ENCODE peak calls at places on chromosome 21, in ten cellular contexts. C is lower lobe of right lung; Y is suprapubic skin; U is uterus; S is CD8-positive, alpha-beta T cell; P is neural progenitor cell; W is fibroblast of lung; J is stomach; L is pancreas; R is GM23338. M is an unnamed sample.

GRCh38 chr21:44812640-44813039 is 5.2 kb downstream of the SUMO3 start:
- DNase-seq in C (no peak), U (no peak), W (no peak), L (no peak), Y (no peak), S (no peak), R (no peak), J (peak; percentile 46), P (no peak), M (no peak)

GRCh38 chr21:44990921-44991320 is 51.1 kb downstream of the SLX9 start:
- DNase-seq in R (no peak), C (peak; percentile 38), P (no peak), L (no peak), U (no peak), J (no peak), W (no peak), S (no peak), Y (no peak), M (no peak)

GRCh38 chr21:35469446-35469845 is 420.3 kb upstream of the RUNX1 start:
- DNase-seq in J (no peak), L (no peak), S (no peak), U (no peak), C (no peak), R (no peak), Y (no peak), W (no peak), P (no peak), M (no peak)

GRCh38 chr21:39118061-39118460 is 65.2 kb downstream of the PSMG1 start:
- DNase-seq in C (no peak), J (no peak), U (no peak), R (no peak), L (no peak), P (no peak), W (no peak), S (no peak), Y (no peak), M (no peak)

GRCh38 chr21:39079617-39080016 is 103.6 kb downstream of the PSMG1 start:
- DNase-seq in C (peak; percentile 96), P (no peak), W (peak; percentile 58), L (peak; percentile 13), R (no peak), U (no peak), S (no peak), J (peak; percentile 60), Y (peak; percentile 84), M (no peak)

GRCh38 chr21:24590261-24590660 is 1017.0 kb downstream of the MRPL39 start:
- DNase-seq in W (no peak), C (no peak), L (no peak), Y (no peak), R (no peak), U (no peak), J (no peak), P (no peak), S (no peak), M (no peak)

GRCh38 chr21:24110846-24111245 is 1496.4 kb downstream of the MRPL39 start:
- DNase-seq in R (no peak), P (no peak), J (no peak), Y (no peak), L (no peak), W (no peak), U (no peak), C (no peak), S (no peak), M (no peak)

GRCh38 chr21:39956586-39956985 is 89.3 kb downstream of the PCP4 start:
- DNase-seq in R (peak; percentile 10), J (no peak), P (no peak), Y (no peak), U (no peak), L (no peak), S (no peak), W (no peak), C (no peak), M (no peak)

GRCh38 chr21:35508389-35508888 is 459.3 kb upstream of the RUNX1 start:
- DNase-seq in R (peak; percentile 85), U (no peak), S (no peak), P (peak; percentile 69), J (peak; percentile 43), Y (peak; percentile 68), L (peak; percentile 19), W (peak; percentile 93), C (peak; percentile 84), M (peak; percentile 56)

GRCh38 chr21:45954271-45954670 is 27.3 kb upstream of the COL6A1 start:
- DNase-seq in Y (peak; percentile 49), L (no peak), W (peak; percentile 54), R (peak; percentile 40), S (no peak), J (no peak), P (no peak), C (no peak), U (peak; percentile 59), M (no peak)

GRCh38 chr21:34039678-34040382 is 33.5 kb upstream of the MRPS6 start:
- DNase-seq in L (no peak), U (no peak), R (peak; percentile 64), Y (no peak), W (no peak), C (no peak), J (no peak), P (peak; percentile 47), S (no peak), M (no peak)

GRCh38 chr21:45317401-45318145 is 29.9 kb upstream of the POFUT2 start:
- DNase-seq in R (no peak), C (no peak), W (peak; percentile 92), P (no peak), S (no peak), J (no peak), L (no peak), Y (peak; percentile 59), U (peak; percentile 36), M (peak; percentile 25)

GRCh38 chr21:32389337-32390015 is 3.3 kb downstream of the URB1 start:
- DNase-seq in C (no peak), U (no peak), Y (no peak), P (no peak), S (no peak), J (no peak), L (no peak), R (no peak), W (no peak), M (no peak)

GRCh38 chr21:34023691-34024381 is 49.5 kb upstream of the MRPS6 start:
- DNase-seq in P (no peak), C (no peak), L (no peak), W (no peak), J (no peak), Y (no peak), R (no peak), U (no peak), S (no peak), M (no peak)

GRCh38 chr21:25133939-25134338 is 473.3 kb downstream of the MRPL39 start:
- DNase-seq in P (no peak), W (no peak), R (no peak), J (no peak), C (no peak), L (no peak), U (no peak), S (no peak), Y (no peak), M (no peak)

DNA sequence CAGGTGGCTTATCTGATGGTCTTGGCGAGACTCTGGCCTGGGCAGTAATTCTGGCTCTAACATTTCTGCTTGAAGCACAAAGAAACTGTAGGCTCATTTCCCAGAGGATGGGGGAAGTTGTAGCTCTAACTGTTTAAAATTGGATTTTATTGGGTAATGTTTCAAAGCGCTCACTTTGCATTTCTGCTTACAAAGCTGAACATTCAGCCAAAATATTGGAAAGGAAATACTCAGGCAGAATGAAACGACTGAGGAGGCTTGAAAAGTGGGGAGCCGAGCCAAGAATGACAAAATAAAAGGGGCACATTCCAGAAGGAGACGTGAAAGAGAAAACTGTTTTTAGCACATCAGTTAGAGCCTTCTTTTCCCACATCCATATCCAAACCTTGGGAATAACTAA is 202.6 kb downstream of the GRIK1 start:
- DNase-seq in J (no peak), W (peak; percentile 11), U (no peak), C (no peak), P (no peak), S (no peak), R (no peak), Y (no peak), L (no peak), M (no peak)
- H3K4me3 ChIP-seq in J (no peak overlapping the region), W (no peak overlapping the region), U (no peak overlapping the region), C (no peak overlapping the region), P (no peak overlapping the region), S (no peak overlapping the region), R (no peak overlapping the region), Y (no peak overlapping the region), L (no peak overlapping the region), M (no peak overlapping the region)

GRCh38 chr21:21921410-21922232 is 923.4 kb downstream of the NCAM2 start:
- DNase-seq in Y (no peak), S (no peak), W (peak; percentile 37), U (no peak), L (no peak), R (peak; percentile 81), P (peak; percentile 58), J (no peak), C (no peak), M (no peak)
- H3K36me3 ChIP-seq in Y (no peaks in the 10 kb centered on the region), S (no peaks in the 10 kb centered on the region), W (no peaks in the 10 kb centered on the region), U (no peaks in the 10 kb centered on the region), L (no peaks in the 10 kb centered on the region), R (no peaks in the 10 kb centered on the region), P (no peaks in the 10 kb centered on the region), J (no peaks in the 10 kb centered on the region), C (no peaks in the 10 kb centered on the region), M (no peaks in the 10 kb centered on the region)

GRCh38 chr21:43717166-43717853 is 1.6 kb upstream of the PDXK start:
- DNase-seq in Y (no peak), P (no peak), C (no peak), U (no peak), L (no peak), R (no peak), S (no peak), J (no peak), W (no peak), M (no peak)

GRCh38 chr21:43718872-43719747 is at the start of gene PDXK:
- DNase-seq in W (peak; percentile 74), U (peak; percentile 77), P (peak; percentile 94), C (peak; percentile 91), J (peak; percentile 92), Y (peak; percentile 88), S (peak; percentile 78), L (peak; percentile 82), R (peak; percentile 88), M (peak; percentile 79)

GRCh38 chr21:43716376-43717165 is 2.4 kb upstream of the PDXK start:
- DNase-seq in J (no peak), R (no peak), C (no peak), U (no peak), Y (no peak), S (no peak), L (no peak), W (no peak), P (no peak), M (no peak)

GRCh38 chr21:43719748-43720538 is 1.0 kb downstream of the PDXK start:
- DNase-seq in W (no peak), P (peak; percentile 36), R (no peak), J (peak; percentile 39), Y (no peak), S (no peak), C (peak; percentile 76), U (no peak), L (peak; percentile 35), M (no peak)

GRCh38 chr21:43717967-43718871 is 710 bp upstream of the PDXK start:
- DNase-seq in P (no peak), Y (no peak), S (no peak), C (no peak), W (no peak), J (no peak), R (peak; percentile 50), U (no peak), L (no peak), M (no peak)
- H3K27ac ChIP-seq in P (no peak overlapping the region), Y (peak overlapping the region; percentile 91), S (peak overlapping the region; percentile 74), C (peak overlapping the region; percentile 97), W (peak overlapping the region; percentile 51), J (peak overlapping the region; percentile 94), R (no peak overlapping the region), U (peak overlapping the region; percentile 77), L (peak overlapping the region; percentile 92), M (peak overlapping the region; percentile 76)

GRCh38 chr21:41765393-41765950 is 1.4 kb downstream of the RIPK4 start:
- DNase-seq in R (no peak), L (no peak), C (no peak), Y (no peak), W (no peak), S (no peak), P (no peak), U (no peak), J (no peak), M (no peak)
- H3K4me3 ChIP-seq in R (peak overlapping the region; percentile 77), L (peak overlapping the region; percentile 74), C (peak overlapping the region; percentile 63), Y (peak overlapping the region; percentile 72), W (no peak overlapping the region), S (no peak overlapping the region), P (peak overlapping the region; percentile 49), U (no peak overlapping the region), J (peak overlapping the region; percentile 51), M (peak overlapping the region; percentile 94)

M was measured in mammary epithelial cell.